ENCODE peak calls at places on chromosome 16, in nine cellular contexts. U, D, R, L, G, T, J, A and X are unnamed samples.

GRCh38 chr16:66414891-66415290 is 12.2 kb upstream of the BEAN1 start:
- DNase-seq in T (peak; percentile 45), R (no peak), G (peak; percentile 36), L (no peak), A (no peak), D (no peak), U (peak; percentile 1), J (no peak), X (no peak)

GRCh38 chr16:56312028-56312300 is 113.4 kb downstream of the AMFR start:
- DNase-seq in L (no peak), D (no peak), J (no peak), R (no peak), G (no peak), T (no peak), A (no peak), U (no peak), X (no peak)

GRCh38 chr16:11080999-11081630 is 136.8 kb downstream of the CLEC16A start:
- DNase-seq in L (no peak), R (no peak), J (no peak), A (no peak), D (no peak), U (no peak), T (no peak), G (no peak), X (no peak)

GRCh38 chr16:79651363-79651762 is 50.8 kb upstream of the MAF start:
- DNase-seq in D (no peak), R (no peak), U (peak; percentile 67), L (peak; percentile 39), J (no peak), T (peak; percentile 94), G (peak; percentile 93), A (no peak), X (no peak)

GRCh38 chr16:65525743-65526142 is 403.9 kb upstream of the CDH11 start:
- DNase-seq in D (no peak), G (no peak), R (no peak), A (no peak), T (no peak), J (no peak), L (no peak), U (no peak), X (no peak)

GRCh38 chr16:57824880-57825279 is 22.6 kb upstream of the KIFC3 start:
- DNase-seq in J (peak; percentile 82), D (no peak), U (no peak), L (no peak), A (no peak), G (no peak), T (peak; percentile 41), R (no peak), X (no peak)

GRCh38 chr16:84412262-84412661 is 43.9 kb downstream of the ATP2C2 start:
- DNase-seq in R (no peak), L (no peak), A (no peak), D (no peak), U (no peak), G (no peak), T (no peak), J (no peak), X (no peak)

GRCh38 chr16:30409125-30410060 is 2.0 kb downstream of the ZNF771 start:
- DNase-seq in J (peak; percentile 98), L (peak; percentile 94), R (peak; percentile 91), T (peak; percentile 75), D (peak; percentile 87), A (peak; percentile 85), U (peak; percentile 93), G (peak; percentile 75), X (peak; percentile 93)

GRCh38 chr16:9372934-9373890 is 281.8 kb downstream of the HAPSTR1 start:
- DNase-seq in J (peak; percentile 61), U (no peak), G (no peak), T (no peak), A (no peak), D (no peak), R (no peak), L (no peak), X (no peak)

GRCh38 chr16:543301-544164 is 16.0 kb downstream of the CAPN15 start:
- DNase-seq in D (no peak), G (no peak), L (no peak), U (no peak), J (no peak), T (no peak), A (no peak), R (no peak), X (no peak)

GRCh38 chr16:74026373-74027281 is 270.0 kb upstream of the PSMD7 start:
- DNase-seq in L (no peak), J (peak; percentile 73), A (no peak), R (no peak), U (no peak), G (no peak), D (no peak), T (no peak), X (no peak)

GRCh38 chr16:66430214-66430613 is 3.1 kb downstream of the BEAN1 start:
- DNase-seq in J (no peak), A (no peak), R (no peak), D (no peak), L (no peak), G (no peak), U (no peak), T (no peak), X (no peak)

GRCh38 chr16:28063611-28064061 is at the start of gene GSG1L:
- DNase-seq in G (no peak), R (peak; percentile 6), J (no peak), U (no peak), A (no peak), T (no peak), D (no peak), L (no peak), X (no peak)

GRCh38 chr16:66662445-66663194 is 33.9 kb downstream of the CMTM4 start:
- DNase-seq in J (no peak), L (no peak), A (peak; percentile 10), G (peak; percentile 47), R (no peak), U (no peak), D (no peak), T (peak; percentile 24), X (peak; percentile 54)

GRCh38 chr16:86562356-86562755 is 4.3 kb upstream of the FOXC2 start:
- DNase-seq in A (no peak), D (no peak), J (no peak), T (no peak), U (no peak), G (no peak), R (no peak), L (no peak), X (no peak)

GRCh38 chr16:29025218-29025617 is 40.4 kb downstream of the LAT start:
- DNase-seq in A (no peak), L (no peak), U (no peak), J (no peak), G (no peak), D (no peak), T (no peak), R (no peak), X (no peak)

GRCh38 chr16:66728117-66728787 is 23.2 kb downstream of the DYNC1LI2 start:
- DNase-seq in U (no peak), L (peak; percentile 44), G (peak; percentile 69), R (no peak), J (no peak), T (peak; percentile 26), D (no peak), A (peak; percentile 56), X (peak; percentile 71)

GRCh38 chr16:3623642-3624041 is 12.2 kb upstream of the SLX4 start:
- DNase-seq in G (no peak), J (no peak), L (no peak), T (no peak), U (no peak), A (peak; percentile 79), R (no peak), D (no peak), X (no peak)

GRCh38 chr16:57966133-57966805 is 4.7 kb downstream of the CNGB1 start:
- DNase-seq in L (no peak), U (no peak), J (peak; percentile 19), T (no peak), D (no peak), A (no peak), G (peak; percentile 45), R (no peak), X (no peak)

GRCh38 chr16:69709456-69710084 is 16.8 kb downstream of the NQO1 start:
- DNase-seq in J (no peak), L (no peak), R (no peak), T (peak; percentile 60), D (no peak), G (peak; percentile 69), A (peak; percentile 67), U (peak; percentile 20), X (no peak)